ENCODE peak calls at places on chromosomes 16 and 17, in ten cellular contexts. W, E, Z, P, V, A, G, S, T and R are unnamed samples.

GRCh38 chr16:2085669-2086068 is 37.9 kb downstream of the TSC2 start:
- DNase-seq in W (no peak), E (no peak), Z (no peak), P (no peak), V (no peak), A (no peak), G (no peak), S (no peak), T (no peak), R (no peak)

GRCh38 chr17:17896746-17897145 is 60.0 kb upstream of the SREBF1 start:
- DNase-seq in W (no peak), E (no peak), Z (no peak), P (no peak), V (no peak), A (no peak), G (no peak), S (no peak), T (no peak), R (no peak)

GRCh38 chr16:15038689-15039088 is 17.2 kb downstream of the NTAN1 start:
- DNase-seq in W (no peak), E (no peak), Z (no peak), P (no peak), V (no peak), A (no peak), G (no peak), S (no peak), T (no peak), R (no peak)

GRCh38 chr17:67069591-67070136 is 25.3 kb downstream of the CACNG1 start:
- DNase-seq in W (no peak), E (no peak), Z (no peak), P (no peak), V (no peak), A (no peak), G (no peak), S (no peak), T (no peak), R (no peak)

GRCh38 chr16:9966569-9967157 is 215.6 kb downstream of the GRIN2A start:
- DNase-seq in W (peak), E (no peak), Z (no peak), P (no peak), V (peak), A (no peak), G (no peak), S (no peak), T (no peak), R (no peak)

GRCh38 chr16:89344846-89345577 is 127.5 kb downstream of the ZNF778 start:
- DNase-seq in W (no peak), E (no peak), Z (no peak), P (no peak), V (no peak), A (no peak), G (no peak), S (no peak), T (no peak), R (no peak)

GRCh38 chr16:4360538-4361021 is 9.5 kb upstream of the PAM16 start:
- DNase-seq in W (no peak), E (peak), Z (no peak), P (no peak), V (peak), A (peak), G (no peak), S (no peak), T (no peak), R (peak)

GRCh38 chr17:14019186-14019956 is 49.9 kb upstream of the COX10 start:
- DNase-seq in W (peak), E (no peak), Z (no peak), P (no peak), V (no peak), A (no peak), G (no peak), S (no peak), T (no peak), R (no peak)

GRCh38 chr17:36722121-36722902 is 120.9 kb downstream of the MRM1 start:
- DNase-seq in W (peak), E (peak), Z (peak), P (no peak), V (no peak), A (peak), G (peak), S (no peak), T (peak), R (peak)

GRCh38 chr17:45123930-45124796 is 8.2 kb downstream of the PLCD3 start:
- DNase-seq in W (peak), E (no peak), Z (no peak), P (no peak), V (peak), A (no peak), G (no peak), S (no peak), T (peak), R (peak)

GRCh38 chr17:14688134-14688533 is 387.3 kb downstream of the HS3ST3B1 start:
- DNase-seq in W (no peak), E (no peak), Z (no peak), P (no peak), V (no peak), A (no peak), G (no peak), S (no peak), T (no peak), R (no peak)

GRCh38 chr16:82033683-82034300 is 1.3 kb upstream of the HSD17B2 start:
- DNase-seq in W (peak), E (no peak), Z (no peak), P (no peak), V (no peak), A (no peak), G (no peak), S (no peak), T (peak), R (peak)

GRCh38 chr17:40448213-40448638 is 5.0 kb downstream of the IGFBP4 start:
- DNase-seq in W (no peak), E (no peak), Z (no peak), P (no peak), V (no peak), A (no peak), G (no peak), S (no peak), T (peak), R (peak)

GRCh38 chr16:15966420-15967222 is 17.2 kb downstream of the ABCC1 start:
- DNase-seq in W (peak), E (no peak), Z (no peak), P (no peak), V (peak), A (no peak), G (no peak), S (no peak), T (peak), R (no peak)

GRCh38 chr17:79204261-79204660 is 129.6 kb downstream of the ENGASE start:
- DNase-seq in W (peak), E (no peak), Z (no peak), P (no peak), V (peak), A (no peak), G (no peak), S (no peak), T (no peak), R (no peak)

GRCh38 chr17:68035131-68035522 is 408 bp upstream of the KPNA2 start:
- DNase-seq in W (no peak), E (peak), Z (peak), P (no peak), V (no peak), A (peak), G (peak), S (no peak), T (no peak), R (peak)

GRCh38 chr17:16872836-16873653 is 98.9 kb downstream of the TNFRSF13B start:
- DNase-seq in W (peak), E (peak), Z (peak), P (no peak), V (peak), A (peak), G (no peak), S (no peak), T (no peak), R (peak)

GRCh38 chr16:12160815-12161550 is 184.4 kb downstream of the SNX29 start:
- DNase-seq in W (no peak), E (no peak), Z (no peak), P (no peak), V (no peak), A (no peak), G (no peak), S (no peak), T (no peak), R (no peak)

GRCh38 chr17:40615295-40615988 is 32.2 kb downstream of the SMARCE1 start:
- DNase-seq in W (peak), E (peak), Z (peak), P (no peak), V (peak), A (peak), G (peak), S (no peak), T (peak), R (peak)

GRCh38 chr17:4920351-4921048 is 11.6 kb upstream of the GP1BA start:
- DNase-seq in W (no peak), E (no peak), Z (no peak), P (no peak), V (no peak), A (no peak), G (no peak), S (no peak), T (no peak), R (no peak)

GRCh38 chr16:88385112-88385594 is 2.4 kb downstream of the ZNF469 start:
- DNase-seq in W (no peak), E (no peak), Z (no peak), P (no peak), V (no peak), A (no peak), G (no peak), S (no peak), T (no peak), R (no peak)

GRCh38 chr16:5571446-5571845 is 473.9 kb upstream of the EEF2KMT start:
- DNase-seq in W (no peak), E (no peak), Z (no peak), P (no peak), V (no peak), A (no peak), G (no peak), S (no peak), T (no peak), R (no peak)

GRCh38 chr17:9217151-9218067 is 196.1 kb downstream of the NTN1 start:
- DNase-seq in W (peak), E (no peak), Z (no peak), P (peak), V (no peak), A (no peak), G (no peak), S (no peak), T (no peak), R (no peak)

GRCh38 chr16:80144191-80144590 is 396.6 kb upstream of the DYNLRB2 start:
- DNase-seq in W (peak), E (no peak), Z (no peak), P (no peak), V (no peak), A (peak), G (no peak), S (no peak), T (no peak), R (no peak)

GRCh38 chr17:80986046-80986445 is 5.6 kb upstream of the CHMP6 start:
- DNase-seq in W (no peak), E (no peak), Z (no peak), P (no peak), V (no peak), A (no peak), G (no peak), S (no peak), T (no peak), R (no peak)

GRCh38 chr16:73154063-73154870 is 106.3 kb upstream of the ZFHX3 start:
- DNase-seq in W (no peak), E (no peak), Z (peak), P (no peak), V (no peak), A (no peak), G (no peak), S (no peak), T (peak), R (no peak)

GRCh38 chr16:17107450-17107849 is 363.3 kb downstream of the XYLT1 start:
- DNase-seq in W (no peak), E (no peak), Z (no peak), P (no peak), V (no peak), A (no peak), G (no peak), S (no peak), T (no peak), R (no peak)

GRCh38 chr17:67575325-67575724 is 142.4 kb upstream of the NOL11 start:
- DNase-seq in W (peak), E (peak), Z (peak), P (no peak), V (no peak), A (no peak), G (peak), S (no peak), T (no peak), R (no peak)

GRCh38 chr17:10033449-10033848 is 128.4 kb upstream of the RCVRN start:
- DNase-seq in W (no peak), E (no peak), Z (peak), P (no peak), V (no peak), A (peak), G (no peak), S (no peak), T (no peak), R (peak)

GRCh38 chr16:67516296-67517177 is 12.1 kb upstream of the RIPOR1 start:
- DNase-seq in W (peak), E (no peak), Z (peak), P (peak), V (peak), A (no peak), G (no peak), S (no peak), T (peak), R (no peak)

GRCh38 chr17:78484300-78485159 is 92.7 kb downstream of the DNAH17 start:
- DNase-seq in W (no peak), E (peak), Z (peak), P (no peak), V (no peak), A (peak), G (no peak), S (no peak), T (peak), R (peak)

GRCh38 chr16:85642762-85643281 is 29.7 kb downstream of the GSE1 start:
- DNase-seq in W (no peak), E (no peak), Z (no peak), P (no peak), V (no peak), A (no peak), G (peak), S (no peak), T (no peak), R (peak)

GRCh38 chr17:11608396-11608795 is 10.1 kb downstream of the DNAH9 start:
- DNase-seq in W (no peak), E (no peak), Z (no peak), P (no peak), V (no peak), A (no peak), G (no peak), S (no peak), T (no peak), R (peak)

GRCh38 chr17:22300731-22301352 is 608.5 kb downstream of the KCNJ18 start:
- DNase-seq in W (no peak), E (no peak), Z (no peak), P (no peak), V (no peak), A (no peak), G (no peak), S (no peak), T (no peak), R (peak)